ENCODE peak calls at places on chromosomes 7 and 10, in eight cellular contexts. One of them, this sample, is unnamed.

GRCh38 chr7:156019308-156019707 is 207.0 kb upstream of the SHH start:
- DNase-seq in effector memory CD4-positive, alpha-beta T cell: no peak
- DNase-seq in SW480: no peak
- DNase-seq in GM04504: no peak
- DNase-seq in astrocyte of the spinal cord: no peak
- DNase-seq in CD8-positive, alpha-beta memory T cell: no peak
- DNase-seq in astrocyte: no peak
- DNase-seq in left colon: no peak
- DNase-seq in this sample: no peak

GRCh38 chr10:124648738-124649137 is 95.4 kb downstream of the FAM53B start:
- DNase-seq in left colon: peak
- DNase-seq in effector memory CD4-positive, alpha-beta T cell: peak
- DNase-seq in GM04504: peak
- DNase-seq in astrocyte: peak
- DNase-seq in CD8-positive, alpha-beta memory T cell: peak
- DNase-seq in astrocyte of the spinal cord: peak
- DNase-seq in SW480: no peak
- DNase-seq in this sample: peak

GRCh38 chr7:105916603-105917002 is 40.2 kb upstream of the ATXN7L1 start:
- DNase-seq in left colon: no peak
- DNase-seq in GM04504: peak
- DNase-seq in SW480: no peak
- DNase-seq in effector memory CD4-positive, alpha-beta T cell: no peak
- DNase-seq in astrocyte of the spinal cord: peak
- DNase-seq in CD8-positive, alpha-beta memory T cell: no peak
- DNase-seq in astrocyte: peak
- DNase-seq in this sample: no peak

GRCh38 chr10:131258256-131258655 is 53.3 kb downstream of the TCERG1L start:
- DNase-seq in GM04504: no peak
- DNase-seq in astrocyte of the spinal cord: no peak
- DNase-seq in left colon: no peak
- DNase-seq in effector memory CD4-positive, alpha-beta T cell: no peak
- DNase-seq in SW480: no peak
- DNase-seq in astrocyte: no peak
- DNase-seq in CD8-positive, alpha-beta memory T cell: no peak
- DNase-seq in this sample: no peak

GRCh38 chr10:116097239-116097751 is 175.7 kb downstream of the GFRA1 start:
- DNase-seq in astrocyte of the spinal cord: no peak
- DNase-seq in left colon: no peak
- DNase-seq in GM04504: no peak
- DNase-seq in astrocyte: no peak
- DNase-seq in SW480: no peak
- DNase-seq in effector memory CD4-positive, alpha-beta T cell: no peak
- DNase-seq in CD8-positive, alpha-beta memory T cell: no peak
- DNase-seq in this sample: no peak

GRCh38 chr7:51070163-51070562 is 246.4 kb downstream of the COBL start:
- DNase-seq in astrocyte of the spinal cord: peak
- DNase-seq in SW480: peak
- DNase-seq in effector memory CD4-positive, alpha-beta T cell: no peak
- DNase-seq in left colon: no peak
- DNase-seq in GM04504: no peak
- DNase-seq in CD8-positive, alpha-beta memory T cell: no peak
- DNase-seq in astrocyte: peak
- DNase-seq in this sample: no peak

GRCh38 chr10:57962839-57963238 is 304.9 kb downstream of the IPMK start:
- DNase-seq in effector memory CD4-positive, alpha-beta T cell: no peak
- DNase-seq in astrocyte: no peak
- DNase-seq in GM04504: no peak
- DNase-seq in SW480: no peak
- DNase-seq in left colon: no peak
- DNase-seq in CD8-positive, alpha-beta memory T cell: no peak
- DNase-seq in astrocyte of the spinal cord: no peak
- DNase-seq in this sample: no peak

GRCh38 chr7:40918701-40919271 is 784.0 kb downstream of the SUGCT start:
- DNase-seq in left colon: no peak
- DNase-seq in GM04504: peak
- DNase-seq in CD8-positive, alpha-beta memory T cell: no peak
- DNase-seq in astrocyte: peak
- DNase-seq in astrocyte of the spinal cord: peak
- DNase-seq in effector memory CD4-positive, alpha-beta T cell: no peak
- DNase-seq in SW480: no peak
- DNase-seq in this sample: no peak

GRCh38 chr10:95312264-95312663 is 21.5 kb upstream of the PDLIM1 start:
- DNase-seq in CD8-positive, alpha-beta memory T cell: no peak
- DNase-seq in astrocyte of the spinal cord: no peak
- DNase-seq in astrocyte: peak
- DNase-seq in GM04504: no peak
- DNase-seq in effector memory CD4-positive, alpha-beta T cell: no peak
- DNase-seq in left colon: no peak
- DNase-seq in SW480: no peak
- DNase-seq in this sample: no peak

GRCh38 chr10:118922226-118922625 is 107.3 kb upstream of the NANOS1 start:
- DNase-seq in astrocyte: peak
- DNase-seq in astrocyte of the spinal cord: peak
- DNase-seq in effector memory CD4-positive, alpha-beta T cell: no peak
- DNase-seq in CD8-positive, alpha-beta memory T cell: no peak
- DNase-seq in SW480: no peak
- DNase-seq in left colon: peak
- DNase-seq in GM04504: peak
- DNase-seq in this sample: no peak

This sample was measured in left lung.